ENCODE peak calls at places on chromosomes 1 and 21, in seven cellular contexts. One of them, this sample, is unnamed.

GRCh38 chr1:111082421-111083192 is 57.3 kb downstream of the DRAM2 start:
- DNase-seq in retina: no peak
- DNase-seq in non-pigmented ciliary epithelial cell: peak; percentile 19
- DNase-seq in NCI-H2029 treated with DMSO at 0.1 percent for 48 hours: no peak
- DNase-seq in ecto neural progenitor cell: no peak
- DNase-seq in BJ: peak; percentile 66
- DNase-seq in colonic mucosa: no peak
- DNase-seq in this sample: no peak

GRCh38 chr1:119010201-119010600 is 22.1 kb upstream of the TBX15 start:
- DNase-seq in colonic mucosa: no peak
- DNase-seq in BJ: no peak
- DNase-seq in NCI-H2029 treated with DMSO at 0.1 percent for 48 hours: no peak
- DNase-seq in ecto neural progenitor cell: no peak
- DNase-seq in non-pigmented ciliary epithelial cell: no peak
- DNase-seq in retina: no peak
- DNase-seq in this sample: no peak

GRCh38 chr1:224958490-224958889 is 29.0 kb downstream of the DNAH14 start:
- DNase-seq in retina: no peak
- DNase-seq in non-pigmented ciliary epithelial cell: no peak
- DNase-seq in NCI-H2029 treated with DMSO at 0.1 percent for 48 hours: no peak
- DNase-seq in colonic mucosa: no peak
- DNase-seq in ecto neural progenitor cell: no peak
- DNase-seq in BJ: no peak
- DNase-seq in this sample: no peak

GRCh38 chr21:43318841-43319781 is 107.8 kb downstream of the SIK1 start:
- DNase-seq in BJ: no peak
- DNase-seq in ecto neural progenitor cell: no peak
- DNase-seq in retina: peak; percentile 82
- DNase-seq in NCI-H2029 treated with DMSO at 0.1 percent for 48 hours: no peak
- DNase-seq in non-pigmented ciliary epithelial cell: no peak
- DNase-seq in colonic mucosa: no peak
- DNase-seq in this sample: no peak

GRCh38 chr1:204989266-204990058 is 53.5 kb upstream of the CNTN2 start:
- DNase-seq in NCI-H2029 treated with DMSO at 0.1 percent for 48 hours: peak; percentile 41
- DNase-seq in colonic mucosa: peak; percentile 51
- DNase-seq in BJ: peak; percentile 16
- DNase-seq in non-pigmented ciliary epithelial cell: no peak
- DNase-seq in ecto neural progenitor cell: peak; percentile 89
- DNase-seq in retina: peak; percentile 92
- DNase-seq in this sample: no peak

GRCh38 chr1:184649500-184649899 is 105.2 kb downstream of the EDEM3 start:
- DNase-seq in retina: no peak
- DNase-seq in non-pigmented ciliary epithelial cell: no peak
- DNase-seq in colonic mucosa: no peak
- DNase-seq in BJ: peak; percentile 35
- DNase-seq in NCI-H2029 treated with DMSO at 0.1 percent for 48 hours: no peak
- DNase-seq in ecto neural progenitor cell: no peak
- DNase-seq in this sample: peak; percentile 88

GRCh38 chr1:150094734-150095133 is 27.2 kb downstream of the VPS45 start:
- DNase-seq in non-pigmented ciliary epithelial cell: no peak
- DNase-seq in colonic mucosa: no peak
- DNase-seq in ecto neural progenitor cell: no peak
- DNase-seq in retina: no peak
- DNase-seq in BJ: no peak
- DNase-seq in NCI-H2029 treated with DMSO at 0.1 percent for 48 hours: no peak
- DNase-seq in this sample: no peak

GRCh38 chr1:218377143-218377660 is 32.1 kb downstream of the TGFB2 start:
- DNase-seq in NCI-H2029 treated with DMSO at 0.1 percent for 48 hours: no peak
- DNase-seq in colonic mucosa: no peak
- DNase-seq in retina: no peak
- DNase-seq in non-pigmented ciliary epithelial cell: peak; percentile 98
- DNase-seq in ecto neural progenitor cell: no peak
- DNase-seq in BJ: peak; percentile 94
- DNase-seq in this sample: no peak

GRCh38 chr1:228371741-228372182 is 34.9 kb downstream of the TRIM11 start:
- DNase-seq in retina: no peak
- DNase-seq in BJ: no peak
- DNase-seq in non-pigmented ciliary epithelial cell: no peak
- DNase-seq in NCI-H2029 treated with DMSO at 0.1 percent for 48 hours: no peak
- DNase-seq in ecto neural progenitor cell: no peak
- DNase-seq in colonic mucosa: no peak
- DNase-seq in this sample: no peak

GRCh38 chr21:24023936-24024335 is 1583.3 kb downstream of the MRPL39 start:
- DNase-seq in retina: no peak
- DNase-seq in non-pigmented ciliary epithelial cell: no peak
- DNase-seq in BJ: no peak
- DNase-seq in ecto neural progenitor cell: no peak
- DNase-seq in NCI-H2029 treated with DMSO at 0.1 percent for 48 hours: no peak
- DNase-seq in colonic mucosa: no peak
- DNase-seq in this sample: no peak

GRCh38 chr1:204581759-204582158 is 65.6 kb downstream of the MDM4 start:
- DNase-seq in colonic mucosa: no peak
- DNase-seq in NCI-H2029 treated with DMSO at 0.1 percent for 48 hours: no peak
- DNase-seq in non-pigmented ciliary epithelial cell: no peak
- DNase-seq in BJ: no peak
- DNase-seq in retina: no peak
- DNase-seq in ecto neural progenitor cell: no peak
- DNase-seq in this sample: no peak

GRCh38 chr1:28508435-28508754 is 2.6 kb downstream of the RCC1 start:
- DNase-seq in retina: no peak
- DNase-seq in ecto neural progenitor cell: no peak
- DNase-seq in colonic mucosa: no peak
- DNase-seq in non-pigmented ciliary epithelial cell: no peak
- DNase-seq in NCI-H2029 treated with DMSO at 0.1 percent for 48 hours: no peak
- DNase-seq in BJ: no peak
- DNase-seq in this sample: no peak

GRCh38 chr1:108000620-108001105 is 35.7 kb upstream of the VAV3 start:
- DNase-seq in BJ: no peak
- DNase-seq in retina: peak; percentile 11
- DNase-seq in non-pigmented ciliary epithelial cell: peak; percentile 73
- DNase-seq in NCI-H2029 treated with DMSO at 0.1 percent for 48 hours: peak; percentile 20
- DNase-seq in ecto neural progenitor cell: no peak
- DNase-seq in colonic mucosa: no peak
- DNase-seq in this sample: no peak

GRCh38 chr1:100606438-100606837 is 68.5 kb downstream of the GPR88 start:
- DNase-seq in colonic mucosa: peak; percentile 28
- DNase-seq in retina: no peak
- DNase-seq in non-pigmented ciliary epithelial cell: no peak
- DNase-seq in NCI-H2029 treated with DMSO at 0.1 percent for 48 hours: no peak
- DNase-seq in BJ: no peak
- DNase-seq in ecto neural progenitor cell: no peak
- DNase-seq in this sample: no peak

GRCh38 chr21:25790122-25790951 is 55.6 kb downstream of the GABPA start:
- DNase-seq in non-pigmented ciliary epithelial cell: peak; percentile 22
- DNase-seq in NCI-H2029 treated with DMSO at 0.1 percent for 48 hours: no peak
- DNase-seq in ecto neural progenitor cell: no peak
- DNase-seq in retina: peak; percentile 35
- DNase-seq in BJ: no peak
- DNase-seq in colonic mucosa: peak; percentile 19
- DNase-seq in this sample: no peak

GRCh38 chr1:98903261-98903660 is 101.4 kb downstream of the PLPPR5 start:
- DNase-seq in non-pigmented ciliary epithelial cell: peak; percentile 79
- DNase-seq in NCI-H2029 treated with DMSO at 0.1 percent for 48 hours: no peak
- DNase-seq in BJ: no peak
- DNase-seq in retina: no peak
- DNase-seq in ecto neural progenitor cell: no peak
- DNase-seq in colonic mucosa: no peak
- DNase-seq in this sample: no peak

GRCh38 chr1:52677407-52677806 is 20.7 kb downstream of the COA7 start:
- DNase-seq in ecto neural progenitor cell: no peak
- DNase-seq in NCI-H2029 treated with DMSO at 0.1 percent for 48 hours: no peak
- DNase-seq in colonic mucosa: peak; percentile 21
- DNase-seq in retina: no peak
- DNase-seq in non-pigmented ciliary epithelial cell: no peak
- DNase-seq in BJ: no peak
- DNase-seq in this sample: no peak

This sample was measured in esophagus muscularis mucosa.